ENCODE peak calls at places on chromosomes 7 and 10, in six cellular contexts. H is IMR-90, O is neuronal stem cell, P is H9, C is mesendoderm, L is H1. G is an unnamed sample.

GRCh38 chr10:112768121-112768520 is 181.9 kb upstream of the TCF7L2 start:
- DNase-seq in P (no peak), L (no peak), C (no peak), O (no peak), H (no peak), G (no peak)

GRCh38 chr7:30727061-30727945 is 24.6 kb upstream of the INMT start:
- DNase-seq in C (peak; percentile 21), L (peak; percentile 53), H (peak; percentile 15), P (peak; percentile 43), O (no peak), G (no peak)

GRCh38 chr10:96249264-96249663 is 22.1 kb downstream of the BLNK start:
- DNase-seq in O (no peak), H (no peak), P (no peak), C (no peak), L (no peak), G (no peak)

GRCh38 chr7:95871078-95871848 is 98.9 kb downstream of the DYNC1I1 start:
- DNase-seq in O (peak; percentile 49), H (peak; percentile 45), L (peak; percentile 52), C (peak; percentile 73), P (peak; percentile 45), G (peak; percentile 65)

GRCh38 chr7:139851770-139852481 is 22.9 kb downstream of the TBXAS1 start:
- DNase-seq in P (no peak), H (no peak), L (no peak), C (peak; percentile 96), O (no peak), G (no peak)

GRCh38 chr7:131196808-131197207 is 130.9 kb upstream of the MKLN1 start:
- DNase-seq in P (no peak), O (peak; percentile 38), L (no peak), H (peak; percentile 49), C (peak; percentile 32), G (peak; percentile 57)

GRCh38 chr7:39085590-39086049 is 107.9 kb downstream of the POU6F2 start:
- DNase-seq in L (no peak), P (peak; percentile 43), C (peak; percentile 80), O (peak; percentile 62), H (no peak), G (peak; percentile 10)

GRCh38 chr7:132406039-132406438 is 170.2 kb downstream of the PLXNA4 start:
- DNase-seq in C (no peak), O (no peak), H (no peak), L (no peak), P (no peak), G (no peak)

GRCh38 chr7:4749363-4749762 is 26.1 kb upstream of the AP5Z1 start:
- DNase-seq in L (no peak), P (no peak), O (no peak), C (no peak), H (no peak), G (no peak)

GRCh38 chr7:55787796-55788195 is 74.8 kb downstream of the SEPTIN14 start:
- DNase-seq in L (no peak), H (no peak), C (no peak), O (no peak), P (no peak), G (no peak)

GRCh38 chr10:74047304-74047703 is 49.4 kb downstream of the VCL start:
- DNase-seq in H (peak; percentile 94), O (no peak), L (no peak), P (no peak), C (no peak), G (peak; percentile 86)

GRCh38 chr7:148856891-148857290 is 27.2 kb downstream of the EZH2 start:
- DNase-seq in P (no peak), C (no peak), L (no peak), O (no peak), H (peak; percentile 45), G (peak; percentile 69)

GRCh38 chr7:41579961-41580935 is 122.6 kb downstream of the INHBA start:
- DNase-seq in P (no peak), O (no peak), H (peak; percentile 96), L (no peak), C (no peak), G (peak; percentile 84)

GRCh38 chr10:84026821-84027257 is 112.5 kb upstream of the GHITM start:
- DNase-seq in L (peak; percentile 68), O (peak; percentile 52), H (peak; percentile 1), P (peak; percentile 45), C (peak; percentile 57), G (peak; percentile 8)

GRCh38 chr10:11612004-11613001 is 853 bp upstream of the USP6NL start:
- DNase-seq in L (no peak), O (no peak), H (no peak), P (no peak), C (no peak), G (peak; percentile 24)

GRCh38 chr7:116334555-116334954 is 124.2 kb downstream of the TES start:
- DNase-seq in C (no peak), O (no peak), H (peak; percentile 71), P (no peak), L (no peak), G (no peak)

GRCh38 chr10:92750788-92751533 is 61.2 kb downstream of the HHEX start:
- DNase-seq in O (no peak), H (peak; percentile 13), C (no peak), P (no peak), L (no peak), G (no peak)

GRCh38 chr7:533266-533665 is 13.6 kb upstream of the PDGFA start:
- DNase-seq in O (no peak), P (no peak), C (no peak), L (no peak), H (no peak), G (no peak)

GRCh38 chr7:27547401-27547800 is 115.3 kb downstream of the HIBADH start:
- DNase-seq in H (peak; percentile 69), C (peak; percentile 72), O (no peak), L (no peak), P (no peak), G (peak; percentile 21)

GRCh38 chr7:41792099-41792498 is 89.2 kb upstream of the INHBA start:
- DNase-seq in L (no peak), P (no peak), C (no peak), O (no peak), H (peak; percentile 41), G (no peak)

GRCh38 chr7:73446716-73447115 is 13.1 kb downstream of the FZD9 start:
- DNase-seq in H (no peak), C (no peak), O (no peak), L (no peak), P (no peak), G (no peak)

GRCh38 chr7:69732203-69732602 is 133.9 kb downstream of the AUTS2 start:
- DNase-seq in L (no peak), P (no peak), O (no peak), C (no peak), H (no peak), G (no peak)

GRCh38 chr7:18846765-18847215 is 270.6 kb downstream of the TWIST1 start:
- DNase-seq in C (peak; percentile 61), O (no peak), L (no peak), P (no peak), H (no peak), G (no peak)

GRCh38 chr7:907158-907980 is 31.0 kb downstream of the GET4 start:
- DNase-seq in O (no peak), L (no peak), C (no peak), P (no peak), H (no peak), G (no peak)

GRCh38 chr10:326350-326749 is 191.1 kb downstream of the ZMYND11 start:
- DNase-seq in P (no peak), H (no peak), C (no peak), L (no peak), O (no peak), G (peak; percentile 58)

GRCh38 chr10:8331387-8331786 is 276.9 kb downstream of the GATA3 start:
- DNase-seq in P (no peak), L (no peak), O (no peak), H (no peak), C (no peak), G (no peak)

GRCh38 chr10:98310721-98311120 is 42.7 kb upstream of the LOXL4 start:
- DNase-seq in C (no peak), P (no peak), L (no peak), H (no peak), O (no peak), G (no peak)

GRCh38 chr7:2537981-2538851 is 17.1 kb downstream of the BRAT1 start:
- DNase-seq in P (peak; percentile 50), L (no peak), C (no peak), O (no peak), H (no peak), G (no peak)

GRCh38 chr10:97849101-97849490 is 547 bp upstream of the GOLGA7B start:
- DNase-seq in L (no peak), H (no peak), P (no peak), O (no peak), C (no peak), G (no peak)

GRCh38 chr10:3093996-3094395 is 26.6 kb downstream of the PFKP start:
- DNase-seq in P (no peak), C (no peak), H (no peak), O (no peak), L (no peak), G (no peak)

GRCh38 chr10:3090388-3090787 is 23.0 kb downstream of the PFKP start:
- DNase-seq in P (no peak), C (no peak), L (no peak), O (no peak), H (no peak), G (no peak)

GRCh38 chr10:3091346-3091787 is 24.0 kb downstream of the PFKP start:
- DNase-seq in H (peak; percentile 94), C (no peak), L (no peak), O (no peak), P (no peak), G (peak; percentile 64)

GRCh38 chr10:3091921-3092320 is 24.6 kb downstream of the PFKP start:
- DNase-seq in L (no peak), H (no peak), P (no peak), O (no peak), C (no peak), G (no peak)

DNA sequence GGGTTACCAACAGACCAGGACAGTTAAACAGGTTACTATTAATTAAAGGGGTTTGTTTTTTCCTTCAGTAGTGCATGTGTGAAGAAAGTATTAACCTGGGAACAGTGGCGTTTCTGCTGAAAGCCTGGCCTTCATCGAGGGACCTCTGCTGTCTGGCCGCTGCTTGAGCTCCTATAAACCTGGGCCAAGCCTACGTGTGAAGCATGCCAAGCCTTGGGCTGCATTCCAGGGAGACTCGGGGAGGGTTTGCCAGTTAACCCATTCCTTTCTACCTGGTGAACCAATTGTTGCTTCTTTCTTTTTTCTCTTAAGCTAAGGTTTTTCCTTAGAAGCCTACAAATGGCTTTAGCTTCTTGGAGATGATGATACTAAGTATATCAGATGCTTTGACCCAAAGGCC is 23.6 kb downstream of the PFKP start:
- DNase-seq in P (no peak), O (no peak), C (peak; percentile 89), L (no peak), H (peak; percentile 57), G (no peak)
- H2BK5ac ChIP-seq in P (no peak overlapping the region), O (no peak overlapping the region), C (no peak overlapping the region), L (no peak overlapping the region), H (peak overlapping the region; percentile 89), G (no peak overlapping the region)

GRCh38 chr7:26170663-26171062 is 18.7 kb downstream of the NFE2L3 start:
- DNase-seq in O (no peak), P (no peak), L (no peak), H (peak; percentile 41), C (no peak), G (peak; percentile 62)
- H2BK5ac ChIP-seq in O (no peak overlapping the region), P (no peak overlapping the region), L (no peak overlapping the region), H (no peak overlapping the region), C (no peak overlapping the region), G (no peak overlapping the region)

GRCh38 chr7:134520130-134520529 is 7.2 kb upstream of the AKR1B10 start:
- DNase-seq in O (no peak), C (no peak), P (no peak), L (no peak), H (peak; percentile 12), G (no peak)
- H2BK5ac ChIP-seq in O (no peak overlapping the region), C (no peak overlapping the region), P (no peak overlapping the region), L (no peak overlapping the region), H (no peak overlapping the region), G (no peak overlapping the region)

GRCh38 chr10:69333205-69333604 is 54.9 kb downstream of the HK1 start:
- DNase-seq in P (peak; percentile 81), L (peak; percentile 60), H (no peak), O (no peak), C (peak; percentile 96), G (peak; percentile 78)
- H2BK5ac ChIP-seq in P (no peak overlapping the region), L (peak overlapping the region; percentile 96), H (no peak overlapping the region), O (no peak overlapping the region), C (peak overlapping the region; percentile 84), G (no peak overlapping the region)